ENCODE peak calls at places on chromosomes 16 and 17, in ten cellular contexts. One of them, this sample, is unnamed.

GRCh38 chr17:27294689-27295630 is 1.0 kb downstream of the WSB1 start:
- DNase-seq in HFF-Myc: peak; percentile 54
- DNase-seq in BJ: no peak
- DNase-seq in cardiac muscle cell: peak; percentile 76
- DNase-seq in HFFc6: peak; percentile 80
- DNase-seq in progenitor cell of endocrine pancreas: no peak
- DNase-seq in heart left ventricle: peak; percentile 60
- DNase-seq in B cell: peak; percentile 51
- DNase-seq in brain microvascular endothelial cell: peak; percentile 67
- DNase-seq in body of pancreas: peak; percentile 68
- DNase-seq in this sample: peak; percentile 32

GRCh38 chr17:12342609-12343248 is 322.1 kb downstream of the MAP2K4 start:
- DNase-seq in cardiac muscle cell: peak; percentile 21
- DNase-seq in brain microvascular endothelial cell: peak; percentile 16
- DNase-seq in progenitor cell of endocrine pancreas: no peak
- DNase-seq in B cell: no peak
- DNase-seq in heart left ventricle: no peak
- DNase-seq in HFF-Myc: peak; percentile 9
- DNase-seq in HFFc6: no peak
- DNase-seq in BJ: no peak
- DNase-seq in body of pancreas: peak; percentile 22
- DNase-seq in this sample: no peak

GRCh38 chr16:66265106-66265415 is 101.4 kb upstream of the CDH5 start:
- DNase-seq in progenitor cell of endocrine pancreas: no peak
- DNase-seq in HFFc6: no peak
- DNase-seq in BJ: no peak
- DNase-seq in body of pancreas: no peak
- DNase-seq in HFF-Myc: no peak
- DNase-seq in brain microvascular endothelial cell: no peak
- DNase-seq in B cell: no peak
- DNase-seq in heart left ventricle: no peak
- DNase-seq in cardiac muscle cell: no peak
- DNase-seq in this sample: no peak

GRCh38 chr16:15835136-15835878 is 21.5 kb downstream of the MYH11 start:
- DNase-seq in BJ: no peak
- DNase-seq in cardiac muscle cell: peak; percentile 51
- DNase-seq in progenitor cell of endocrine pancreas: no peak
- DNase-seq in HFFc6: no peak
- DNase-seq in brain microvascular endothelial cell: no peak
- DNase-seq in HFF-Myc: no peak
- DNase-seq in B cell: no peak
- DNase-seq in heart left ventricle: no peak
- DNase-seq in body of pancreas: no peak
- DNase-seq in this sample: no peak

GRCh38 chr16:89722392-89723278 is 1.3 kb downstream of the ZNF276 start:
- DNase-seq in cardiac muscle cell: no peak
- DNase-seq in BJ: no peak
- DNase-seq in brain microvascular endothelial cell: peak; percentile 15
- DNase-seq in HFF-Myc: no peak
- DNase-seq in HFFc6: no peak
- DNase-seq in progenitor cell of endocrine pancreas: no peak
- DNase-seq in B cell: peak; percentile 58
- DNase-seq in body of pancreas: peak; percentile 42
- DNase-seq in heart left ventricle: peak; percentile 90
- DNase-seq in this sample: peak; percentile 64

GRCh38 chr16:23837553-23838308 is 1.9 kb downstream of the PRKCB start:
- DNase-seq in HFF-Myc: no peak
- DNase-seq in HFFc6: no peak
- DNase-seq in BJ: no peak
- DNase-seq in body of pancreas: no peak
- DNase-seq in heart left ventricle: no peak
- DNase-seq in B cell: no peak
- DNase-seq in cardiac muscle cell: no peak
- DNase-seq in brain microvascular endothelial cell: no peak
- DNase-seq in progenitor cell of endocrine pancreas: no peak
- DNase-seq in this sample: no peak

GRCh38 chr17:28997811-28998210 is 8.0 kb downstream of the SEZ6 start:
- DNase-seq in B cell: no peak
- DNase-seq in BJ: no peak
- DNase-seq in body of pancreas: no peak
- DNase-seq in HFFc6: no peak
- DNase-seq in brain microvascular endothelial cell: no peak
- DNase-seq in HFF-Myc: no peak
- DNase-seq in cardiac muscle cell: no peak
- DNase-seq in progenitor cell of endocrine pancreas: no peak
- DNase-seq in heart left ventricle: no peak
- DNase-seq in this sample: no peak

GRCh38 chr17:42562845-42563509 is 1.0 kb downstream of the COASY start:
- DNase-seq in HFF-Myc: no peak
- DNase-seq in heart left ventricle: no peak
- DNase-seq in HFFc6: no peak
- DNase-seq in BJ: no peak
- DNase-seq in body of pancreas: peak; percentile 55
- DNase-seq in progenitor cell of endocrine pancreas: no peak
- DNase-seq in cardiac muscle cell: no peak
- DNase-seq in B cell: no peak
- DNase-seq in brain microvascular endothelial cell: no peak
- DNase-seq in this sample: no peak

GRCh38 chr17:75084039-75084660 is 3.6 kb upstream of the SLC16A5 start:
- DNase-seq in BJ: no peak
- DNase-seq in cardiac muscle cell: no peak
- DNase-seq in progenitor cell of endocrine pancreas: no peak
- DNase-seq in heart left ventricle: no peak
- DNase-seq in brain microvascular endothelial cell: peak; percentile 38
- DNase-seq in HFFc6: no peak
- DNase-seq in body of pancreas: no peak
- DNase-seq in B cell: no peak
- DNase-seq in HFF-Myc: no peak
- DNase-seq in this sample: no peak

GRCh38 chr16:58499615-58500328 is at the start of gene NDRG4:
- DNase-seq in brain microvascular endothelial cell: peak; percentile 89
- DNase-seq in cardiac muscle cell: peak; percentile 92
- DNase-seq in B cell: peak; percentile 64
- DNase-seq in BJ: peak; percentile 46
- DNase-seq in HFFc6: peak; percentile 45
- DNase-seq in progenitor cell of endocrine pancreas: no peak
- DNase-seq in HFF-Myc: peak; percentile 73
- DNase-seq in body of pancreas: peak; percentile 57
- DNase-seq in heart left ventricle: peak; percentile 75
- DNase-seq in this sample: no peak

GRCh38 chr16:86971251-86971650 is 345.9 kb downstream of the C16orf95 start:
- DNase-seq in cardiac muscle cell: no peak
- DNase-seq in BJ: no peak
- DNase-seq in HFF-Myc: no peak
- DNase-seq in B cell: no peak
- DNase-seq in body of pancreas: no peak
- DNase-seq in brain microvascular endothelial cell: no peak
- DNase-seq in HFFc6: no peak
- DNase-seq in heart left ventricle: peak; percentile 47
- DNase-seq in progenitor cell of endocrine pancreas: no peak
- DNase-seq in this sample: no peak

GRCh38 chr16:52070341-52071057 is 476.4 kb downstream of the TOX3 start:
- DNase-seq in B cell: no peak
- DNase-seq in progenitor cell of endocrine pancreas: no peak
- DNase-seq in HFFc6: no peak
- DNase-seq in BJ: no peak
- DNase-seq in cardiac muscle cell: no peak
- DNase-seq in brain microvascular endothelial cell: no peak
- DNase-seq in HFF-Myc: no peak
- DNase-seq in body of pancreas: no peak
- DNase-seq in heart left ventricle: no peak
- DNase-seq in this sample: no peak

GRCh38 chr17:8186787-8187516 is 3.0 kb downstream of the BORCS6 start:
- DNase-seq in B cell: peak; percentile 93
- DNase-seq in body of pancreas: peak; percentile 95
- DNase-seq in progenitor cell of endocrine pancreas: peak; percentile 91
- DNase-seq in heart left ventricle: peak; percentile 92
- DNase-seq in HFFc6: peak; percentile 98
- DNase-seq in cardiac muscle cell: peak; percentile 91
- DNase-seq in BJ: peak; percentile 79
- DNase-seq in brain microvascular endothelial cell: peak; percentile 95
- DNase-seq in HFF-Myc: peak; percentile 94
- DNase-seq in this sample: peak; percentile 86

GRCh38 chr17:59406278-59406677 is 74.8 kb downstream of the YPEL2 start:
- DNase-seq in B cell: no peak
- DNase-seq in progenitor cell of endocrine pancreas: no peak
- DNase-seq in BJ: no peak
- DNase-seq in heart left ventricle: no peak
- DNase-seq in HFF-Myc: no peak
- DNase-seq in cardiac muscle cell: no peak
- DNase-seq in HFFc6: no peak
- DNase-seq in brain microvascular endothelial cell: no peak
- DNase-seq in body of pancreas: no peak
- DNase-seq in this sample: no peak

GRCh38 chr17:56737741-56738161 is 96.0 kb downstream of the C17orf67 start:
- DNase-seq in heart left ventricle: no peak
- DNase-seq in HFF-Myc: no peak
- DNase-seq in B cell: no peak
- DNase-seq in HFFc6: no peak
- DNase-seq in cardiac muscle cell: peak; percentile 45
- DNase-seq in brain microvascular endothelial cell: peak; percentile 77
- DNase-seq in progenitor cell of endocrine pancreas: no peak
- DNase-seq in body of pancreas: no peak
- DNase-seq in BJ: no peak
- DNase-seq in this sample: peak; percentile 59

GRCh38 chr16:16782153-16782552 is 403.2 kb downstream of the NPIPA7 start:
- DNase-seq in heart left ventricle: no peak
- DNase-seq in HFF-Myc: no peak
- DNase-seq in cardiac muscle cell: no peak
- DNase-seq in brain microvascular endothelial cell: no peak
- DNase-seq in body of pancreas: no peak
- DNase-seq in progenitor cell of endocrine pancreas: no peak
- DNase-seq in BJ: no peak
- DNase-seq in HFFc6: no peak
- DNase-seq in B cell: no peak
- DNase-seq in this sample: no peak

GRCh38 chr17:1147664-1148063 is 32.1 kb downstream of the ABR start:
- DNase-seq in progenitor cell of endocrine pancreas: no peak
- DNase-seq in HFF-Myc: no peak
- DNase-seq in B cell: no peak
- DNase-seq in brain microvascular endothelial cell: peak; percentile 54
- DNase-seq in heart left ventricle: peak; percentile 67
- DNase-seq in cardiac muscle cell: peak; percentile 82
- DNase-seq in body of pancreas: peak; percentile 70
- DNase-seq in HFFc6: peak; percentile 43
- DNase-seq in BJ: no peak
- DNase-seq in this sample: no peak

GRCh38 chr16:10594312-10594950 is 14.0 kb upstream of the EMP2 start:
- DNase-seq in progenitor cell of endocrine pancreas: no peak
- DNase-seq in cardiac muscle cell: no peak
- DNase-seq in HFF-Myc: no peak
- DNase-seq in B cell: no peak
- DNase-seq in HFFc6: no peak
- DNase-seq in BJ: no peak
- DNase-seq in brain microvascular endothelial cell: no peak
- DNase-seq in heart left ventricle: no peak
- DNase-seq in body of pancreas: peak; percentile 17
- DNase-seq in this sample: no peak
- TF ChIP-seq CTCF in progenitor cell of endocrine pancreas: no peak
- TF ChIP-seq CTCF in cardiac muscle cell: no peak
- TF ChIP-seq CTCF in HFF-Myc: no peak
- TF ChIP-seq CTCF in B cell: no peak
- TF ChIP-seq CTCF in HFFc6: no peak
- TF ChIP-seq CTCF in BJ: no peak
- TF ChIP-seq CTCF in brain microvascular endothelial cell: no peak
- TF ChIP-seq CTCF in heart left ventricle: no peak
- TF ChIP-seq CTCF in body of pancreas: no peak
- TF ChIP-seq CTCF in this sample: no peak

GRCh38 chr17:80474231-80474932 is 2.0 kb downstream of the NPTX1 start:
- DNase-seq in B cell: no peak
- DNase-seq in progenitor cell of endocrine pancreas: no peak
- DNase-seq in BJ: no peak
- DNase-seq in body of pancreas: no peak
- DNase-seq in heart left ventricle: no peak
- DNase-seq in HFF-Myc: peak; percentile 26
- DNase-seq in cardiac muscle cell: no peak
- DNase-seq in HFFc6: peak; percentile 42
- DNase-seq in brain microvascular endothelial cell: no peak
- DNase-seq in this sample: no peak
- TF ChIP-seq CTCF in B cell: no peak
- TF ChIP-seq CTCF in progenitor cell of endocrine pancreas: no peak
- TF ChIP-seq CTCF in BJ: peak; percentile 18
- TF ChIP-seq CTCF in body of pancreas: no peak
- TF ChIP-seq CTCF in heart left ventricle: no peak
- TF ChIP-seq CTCF in HFF-Myc: peak; percentile 17
- TF ChIP-seq CTCF in cardiac muscle cell: peak; percentile 5
- TF ChIP-seq CTCF in HFFc6: peak; percentile 63
- TF ChIP-seq CTCF in brain microvascular endothelial cell: peak; percentile 39
- TF ChIP-seq CTCF in this sample: no peak

GRCh38 chr16:28091706-28092105 is 28.2 kb upstream of the GSG1L start:
- DNase-seq in BJ: no peak
- DNase-seq in HFFc6: no peak
- DNase-seq in progenitor cell of endocrine pancreas: no peak
- DNase-seq in body of pancreas: no peak
- DNase-seq in B cell: no peak
- DNase-seq in HFF-Myc: no peak
- DNase-seq in heart left ventricle: no peak
- DNase-seq in brain microvascular endothelial cell: no peak
- DNase-seq in cardiac muscle cell: no peak
- DNase-seq in this sample: no peak

GRCh38 chr16:28089205-28089991 is 25.9 kb upstream of the GSG1L start:
- DNase-seq in HFFc6: no peak
- DNase-seq in progenitor cell of endocrine pancreas: no peak
- DNase-seq in HFF-Myc: no peak
- DNase-seq in cardiac muscle cell: no peak
- DNase-seq in brain microvascular endothelial cell: no peak
- DNase-seq in body of pancreas: no peak
- DNase-seq in B cell: no peak
- DNase-seq in BJ: no peak
- DNase-seq in heart left ventricle: no peak
- DNase-seq in this sample: no peak

GRCh38 chr16:28089992-28090365 is 26.5 kb upstream of the GSG1L start:
- DNase-seq in brain microvascular endothelial cell: no peak
- DNase-seq in HFFc6: no peak
- DNase-seq in HFF-Myc: no peak
- DNase-seq in B cell: no peak
- DNase-seq in progenitor cell of endocrine pancreas: no peak
- DNase-seq in BJ: no peak
- DNase-seq in body of pancreas: no peak
- DNase-seq in heart left ventricle: no peak
- DNase-seq in cardiac muscle cell: no peak
- DNase-seq in this sample: no peak

GRCh38 chr16:28092721-28093382 is 29.3 kb upstream of the GSG1L start:
- DNase-seq in BJ: no peak
- DNase-seq in body of pancreas: no peak
- DNase-seq in cardiac muscle cell: no peak
- DNase-seq in B cell: no peak
- DNase-seq in HFF-Myc: no peak
- DNase-seq in HFFc6: no peak
- DNase-seq in brain microvascular endothelial cell: no peak
- DNase-seq in progenitor cell of endocrine pancreas: no peak
- DNase-seq in heart left ventricle: no peak
- DNase-seq in this sample: no peak

GRCh38 chr16:28090646-28091377 is 27.3 kb upstream of the GSG1L start:
- DNase-seq in body of pancreas: no peak
- DNase-seq in BJ: no peak
- DNase-seq in HFFc6: peak; percentile 57
- DNase-seq in B cell: no peak
- DNase-seq in brain microvascular endothelial cell: peak; percentile 36
- DNase-seq in cardiac muscle cell: no peak
- DNase-seq in HFF-Myc: no peak
- DNase-seq in progenitor cell of endocrine pancreas: no peak
- DNase-seq in heart left ventricle: no peak
- DNase-seq in this sample: no peak
- TF ChIP-seq CTCF in body of pancreas: no peak
- TF ChIP-seq CTCF in BJ: no peak
- TF ChIP-seq CTCF in HFFc6: peak; percentile 74
- TF ChIP-seq CTCF in B cell: no peak
- TF ChIP-seq CTCF in brain microvascular endothelial cell: peak; percentile 68
- TF ChIP-seq CTCF in cardiac muscle cell: peak; percentile 23
- TF ChIP-seq CTCF in HFF-Myc: peak; percentile 35
- TF ChIP-seq CTCF in progenitor cell of endocrine pancreas: peak; percentile 15
- TF ChIP-seq CTCF in heart left ventricle: no peak
- TF ChIP-seq CTCF in this sample: no peak

GRCh38 chr16:54538241-54538640 is 251.7 kb upstream of the IRX3 start:
- DNase-seq in cardiac muscle cell: no peak
- DNase-seq in heart left ventricle: no peak
- DNase-seq in body of pancreas: no peak
- DNase-seq in progenitor cell of endocrine pancreas: no peak
- DNase-seq in HFF-Myc: no peak
- DNase-seq in brain microvascular endothelial cell: no peak
- DNase-seq in B cell: no peak
- DNase-seq in HFFc6: no peak
- DNase-seq in BJ: no peak
- DNase-seq in this sample: no peak
- TF ChIP-seq CTCF in cardiac muscle cell: no peak
- TF ChIP-seq CTCF in heart left ventricle: no peak
- TF ChIP-seq CTCF in body of pancreas: no peak
- TF ChIP-seq CTCF in progenitor cell of endocrine pancreas: peak; percentile 23
- TF ChIP-seq CTCF in HFF-Myc: peak; percentile 19
- TF ChIP-seq CTCF in brain microvascular endothelial cell: peak; percentile 32
- TF ChIP-seq CTCF in B cell: no peak
- TF ChIP-seq CTCF in HFFc6: peak; percentile 53
- TF ChIP-seq CTCF in BJ: no peak
- TF ChIP-seq CTCF in this sample: no peak

This sample was measured in natural killer cell.